ENCODE peak calls at places on chromosomes 7 and 10, in nine cellular contexts. J, R, G, P, U, M, I, W and C are unnamed samples.

GRCh38 chr7:21967500-21968099 is 21.9 kb upstream of the CDCA7L start:
- DNase-seq in J (peak), R (no peak), G (no peak), P (no peak), U (no peak), M (no peak), I (peak), W (no peak), C (no peak)

GRCh38 chr10:132697568-132698200 is 88.3 kb downstream of the NKX6-2 start:
- DNase-seq in J (peak), R (no peak), G (no peak), P (no peak), U (no peak), M (no peak), I (no peak), W (no peak), C (no peak)

GRCh38 chr7:98151884-98152283 is 45.2 kb downstream of the LMTK2 start:
- DNase-seq in J (no peak), R (no peak), G (no peak), P (no peak), U (no peak), M (no peak), I (no peak), W (no peak), C (no peak)

GRCh38 chr10:32347363-32347735 is 391 bp upstream of the EPC1 start:
- DNase-seq in J (no peak), R (no peak), G (no peak), P (no peak), U (no peak), M (no peak), I (no peak), W (no peak), C (no peak)

GRCh38 chr10:34641147-34641912 is 173.8 kb downstream of the PARD3 start:
- DNase-seq in J (no peak), R (no peak), G (no peak), P (no peak), U (no peak), M (no peak), I (no peak), W (no peak), C (peak)

GRCh38 chr7:25069900-25070443 is 55.1 kb downstream of the CYCS start:
- DNase-seq in J (peak), R (peak), G (peak), P (peak), U (peak), M (peak), I (peak), W (peak), C (peak)

GRCh38 chr7:85046512-85046911 is 140.3 kb downstream of the SEMA3D start:
- DNase-seq in J (no peak), R (no peak), G (no peak), P (no peak), U (no peak), M (no peak), I (no peak), W (no peak), C (no peak)

GRCh38 chr7:38452615-38453014 is 178.6 kb downstream of the AMPH start:
- DNase-seq in J (no peak), R (no peak), G (no peak), P (no peak), U (no peak), M (no peak), I (no peak), W (no peak), C (no peak)

GRCh38 chr7:133484135-133484534 is 231.3 kb downstream of the EXOC4 start:
- DNase-seq in J (no peak), R (no peak), G (no peak), P (no peak), U (no peak), M (no peak), I (peak), W (no peak), C (no peak)

GRCh38 chr10:124719213-124719851 is 24.8 kb downstream of the FAM53B start:
- DNase-seq in J (peak), R (peak), G (peak), P (no peak), U (no peak), M (no peak), I (peak), W (peak), C (no peak)

GRCh38 chr7:147879116-147879750 is 711.3 kb upstream of the C7orf33 start:
- DNase-seq in J (no peak), R (no peak), G (no peak), P (no peak), U (no peak), M (no peak), I (no peak), W (no peak), C (no peak)

GRCh38 chr7:41403291-41403690 is 299.6 kb downstream of the INHBA start:
- DNase-seq in J (no peak), R (no peak), G (peak), P (no peak), U (no peak), M (no peak), I (no peak), W (no peak), C (no peak)

GRCh38 chr7:43513236-43513635 is 69.7 kb upstream of the STK17A start:
- DNase-seq in J (no peak), R (no peak), G (no peak), P (no peak), U (no peak), M (no peak), I (no peak), W (no peak), C (no peak)

GRCh38 chr7:132433286-132433685 is 143.0 kb downstream of the PLXNA4 start:
- DNase-seq in J (no peak), R (no peak), G (no peak), P (no peak), U (no peak), M (no peak), I (peak), W (no peak), C (no peak)

GRCh38 chr7:117251687-117252086 is 71.2 kb downstream of the WNT2 start:
- DNase-seq in J (no peak), R (no peak), G (no peak), P (no peak), U (no peak), M (no peak), I (no peak), W (no peak), C (no peak)

GRCh38 chr10:50367732-50368131 is 116.4 kb upstream of the ASAH2 start:
- DNase-seq in J (no peak), R (no peak), G (peak), P (no peak), U (peak), M (peak), I (peak), W (no peak), C (peak)

GRCh38 chr10:13928362-13928921 is 341.7 kb downstream of the PRPF18 start:
- DNase-seq in J (no peak), R (no peak), G (no peak), P (no peak), U (no peak), M (no peak), I (no peak), W (no peak), C (no peak)

GRCh38 chr7:155263522-155264197 is 34.0 kb upstream of the INSIG1 start:
- DNase-seq in J (no peak), R (no peak), G (no peak), P (no peak), U (no peak), M (no peak), I (no peak), W (no peak), C (peak)

GRCh38 chr10:12299222-12299973 is 49.9 kb upstream of the CAMK1D start:
- DNase-seq in J (no peak), R (peak), G (no peak), P (no peak), U (peak), M (no peak), I (no peak), W (peak), C (no peak)

DNA sequence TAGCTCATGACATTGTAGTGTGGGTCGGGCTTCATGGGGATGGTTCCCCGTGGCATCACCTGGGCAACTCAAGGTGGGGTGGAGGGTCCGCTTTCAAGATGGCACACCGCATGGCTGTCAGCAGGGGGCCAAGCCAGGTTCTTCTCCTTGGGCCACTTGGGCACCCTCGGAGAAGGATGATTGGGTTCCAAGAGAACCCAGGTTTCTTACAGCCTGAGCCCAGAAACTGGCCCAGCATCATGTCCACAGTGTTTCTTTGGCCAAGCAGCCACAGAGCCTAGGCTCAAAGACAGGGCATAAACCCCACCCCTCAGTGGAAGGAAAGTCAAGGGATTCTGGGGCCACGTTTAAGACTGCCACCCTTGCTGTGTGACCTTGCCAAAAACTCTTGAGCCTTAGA is 110.6 kb downstream of the PTPN20 start:
- DNase-seq in J (no peak), R (no peak), G (no peak), P (no peak), U (no peak), M (no peak), I (no peak), W (no peak), C (no peak)
- TF ChIP-seq CTCF in J (no peak), R (no peak), G (no peak), P (no peak), U (no peak), M (no peak), I (no peak), W (no peak), C (no peak)

DNA sequence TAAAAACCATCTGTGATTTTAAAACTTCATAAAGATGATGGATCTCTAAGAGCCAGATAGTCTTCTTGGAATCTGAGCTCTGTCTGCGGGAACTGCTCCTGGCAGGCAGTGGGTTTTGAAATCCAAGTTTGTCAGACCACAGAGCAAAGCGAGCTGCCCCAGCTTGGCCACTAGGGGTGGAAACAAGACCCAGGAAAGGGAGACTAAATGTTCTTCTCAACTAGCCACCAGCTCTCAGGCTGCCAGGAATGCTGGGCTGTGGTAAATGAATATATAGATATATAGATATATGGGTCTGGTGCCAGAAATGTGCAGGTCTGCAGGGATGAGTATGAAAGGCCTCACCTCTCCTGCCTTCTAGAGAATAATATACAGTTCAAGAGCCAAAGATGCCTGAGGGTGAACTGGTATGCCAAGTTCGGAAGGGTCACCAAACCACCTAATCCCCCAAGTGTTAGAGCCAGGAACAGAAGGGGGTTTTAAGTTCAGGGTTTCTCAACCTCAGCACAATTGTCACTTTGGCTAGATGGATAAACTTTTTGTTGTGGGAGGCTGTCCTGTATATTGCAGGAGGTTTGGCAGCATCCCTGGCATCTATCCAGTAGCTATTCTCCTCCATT is 208.7 kb downstream of the KCNMA1 start:
- DNase-seq in J (no peak), R (peak), G (peak), P (no peak), U (no peak), M (peak), I (peak), W (peak), C (peak)
- TF ChIP-seq CTCF in J (peak), R (peak), G (peak), P (no peak), U (peak), M (peak), I (peak), W (peak), C (peak)

GRCh38 chr10:35642023-35642792 is at the start of gene FZD8:
- DNase-seq in J (peak), R (peak), G (peak), P (peak), U (peak), M (peak), I (peak), W (peak), C (peak)
- TF ChIP-seq CTCF in J (no peak), R (peak), G (peak), P (no peak), U (peak), M (peak), I (no peak), W (no peak), C (peak)

DNA sequence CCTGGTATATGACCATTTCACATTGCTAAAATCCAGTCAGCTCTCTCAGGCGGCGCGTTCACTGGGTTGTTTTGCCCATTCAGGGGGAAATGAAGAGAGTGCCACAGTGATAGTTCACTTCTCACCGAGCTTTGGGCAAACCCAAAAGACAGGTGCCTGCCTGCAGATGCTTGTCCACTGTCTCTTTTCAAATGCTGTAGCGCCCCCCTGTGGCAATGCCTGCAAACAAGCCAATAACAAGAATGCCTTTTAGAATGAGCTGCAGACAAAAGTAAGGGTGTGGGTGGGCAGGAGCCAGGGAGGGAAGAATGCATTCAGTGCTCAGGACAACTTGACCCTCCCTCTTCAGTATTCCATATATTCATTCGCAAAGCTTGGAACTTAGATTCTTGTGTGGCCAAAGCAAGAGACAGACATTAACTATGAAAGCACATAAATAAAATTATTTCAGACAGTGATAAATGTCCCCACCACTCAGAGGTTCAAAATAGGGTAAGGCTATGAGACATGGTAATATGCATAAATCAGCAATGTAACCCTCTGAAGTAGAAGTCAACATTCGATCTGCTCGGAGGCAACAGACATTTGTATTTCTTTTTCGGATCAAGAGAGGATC is 86.9 kb downstream of the JAZF1 start:
- DNase-seq in J (peak), R (peak), G (peak), P (peak), U (peak), M (peak), I (peak), W (peak), C (peak)
- TF ChIP-seq CTCF in J (peak), R (peak), G (peak), P (no peak), U (peak), M (peak), I (peak), W (peak), C (peak)